ENCODE peak calls at places on chromosome 10, in ten cellular contexts. A is activated CD4-positive, CD25-positive, alpha-beta regulatory T cell; N is IMR-90; C is renal cortical epithelial cell; V is stimulated activated CD8-positive, alpha-beta memory T cell treated with anti-CD3 and anti-CD28 coated beads, Interleukin-4, amount 100 ng/mL, for 48 hours; R is stimulated activated naive CD8-positive, alpha-beta T cell treated with anti-CD3 and anti-CD28 coated beads, Interleukin-15, Interleukin-2, amounts not matched to agents 100 U/mL and 50 U/mL, for 24 hours; F is posterior cingulate gyrus; K is NCI-H1092 treated with DMSO at 0.1 percent for 48 hours; L is activated CD8-positive, alpha-beta T cell treated with anti-CD3 and anti-CD28 coated beads, Interleukin-2, amount 10 ng/mL, durations not matched to agents 7 days and 5 days; X is HTR-8/SVneo. W is an unnamed sample.

GRCh38 chr10:49549640-49550346 is 10.9 kb upstream of the ERCC6 start:
- DNase-seq in L (no peak), A (no peak), K (no peak), X (no peak), F (no peak), V (no peak), R (no peak), N (no peak), C (no peak), W (no peak)

GRCh38 chr10:47165711-47166404 is 134.1 kb upstream of the GDF10 start:
- DNase-seq in V (peak; percentile 42), L (peak; percentile 59), X (peak; percentile 14), K (no peak), C (peak; percentile 3), F (peak; percentile 19), N (peak; percentile 80), A (no peak), R (peak; percentile 35), W (no peak)

GRCh38 chr10:50552771-50553535 is 70.8 kb downstream of the SGMS1 start:
- DNase-seq in R (peak; percentile 31), V (no peak), K (no peak), N (peak; percentile 36), L (peak; percentile 53), X (no peak), F (no peak), A (no peak), C (peak; percentile 72), W (no peak)

GRCh38 chr10:49296826-49297225 is 2.1 kb upstream of the C10orf71 start:
- DNase-seq in V (no peak), R (no peak), X (no peak), C (no peak), A (no peak), N (no peak), L (no peak), K (no peak), F (no peak), W (no peak)

GRCh38 chr10:93462881-93463280 is 19.3 kb downstream of the MYOF start:
- DNase-seq in L (no peak), C (peak; percentile 94), V (peak; percentile 62), X (no peak), R (peak; percentile 8), N (peak; percentile 54), K (no peak), F (no peak), A (no peak), W (no peak)

GRCh38 chr10:21134645-21135395 is 237.7 kb upstream of the NEBL start:
- DNase-seq in L (no peak), N (no peak), F (no peak), K (no peak), A (no peak), R (no peak), C (peak; percentile 49), X (no peak), V (no peak), W (no peak)

GRCh38 chr10:28948045-28948444 is 270.7 kb downstream of the BAMBI start:
- DNase-seq in C (no peak), N (peak; percentile 49), F (no peak), K (no peak), R (no peak), V (no peak), X (no peak), A (no peak), L (no peak), W (no peak)

GRCh38 chr10:17092216-17092944 is 37.2 kb downstream of the CUBN start:
- DNase-seq in F (no peak), R (no peak), C (no peak), X (no peak), N (no peak), A (no peak), K (no peak), L (peak; percentile 47), V (no peak), W (no peak)

GRCh38 chr10:80260295-80261243 is 28.9 kb downstream of the MAT1A start:
- DNase-seq in F (peak; percentile 27), X (peak; percentile 47), L (peak; percentile 50), C (no peak), N (no peak), V (peak; percentile 56), R (peak; percentile 51), A (no peak), K (peak; percentile 10), W (peak; percentile 47)

GRCh38 chr10:70619271-70620019 is 16.9 kb upstream of the PRF1 start:
- DNase-seq in C (no peak), X (peak; percentile 26), K (peak; percentile 11), L (no peak), A (no peak), F (no peak), R (no peak), N (peak; percentile 29), V (no peak), W (no peak)

GRCh38 chr10:112919721-112920120 is 30.3 kb upstream of the TCF7L2 start:
- DNase-seq in K (no peak), C (peak; percentile 74), L (no peak), N (peak; percentile 87), F (no peak), V (no peak), A (no peak), R (no peak), X (peak; percentile 36), W (no peak)

GRCh38 chr10:29772403-29772802 is 137.6 kb upstream of the SVIL start:
- DNase-seq in C (no peak), V (no peak), N (no peak), A (no peak), K (no peak), L (no peak), R (no peak), X (no peak), F (no peak), W (no peak)

GRCh38 chr10:132452216-132452650 is 55.2 kb downstream of the PWWP2B start:
- DNase-seq in A (no peak), K (no peak), R (no peak), L (no peak), C (no peak), F (peak; percentile 47), X (no peak), V (peak; percentile 50), N (no peak), W (no peak)

GRCh38 chr10:31694929-31695837 is 233.4 kb downstream of the ARHGAP12 start:
- DNase-seq in A (no peak), X (no peak), K (no peak), F (no peak), R (no peak), C (no peak), V (no peak), N (peak; percentile 54), L (no peak), W (no peak)

GRCh38 chr10:102620138-102620591 is 24.1 kb upstream of the TRIM8 start:
- DNase-seq in N (no peak), X (no peak), A (no peak), K (no peak), R (no peak), L (no peak), V (no peak), C (no peak), F (no peak), W (no peak)

GRCh38 chr10:870564-871166 is 60.8 kb downstream of the LARP4B start:
- DNase-seq in R (no peak), A (no peak), K (no peak), V (no peak), X (no peak), F (no peak), N (no peak), L (no peak), C (no peak), W (no peak)

GRCh38 chr10:133466683-133467275 is 13.0 kb downstream of the SCART1 start:
- DNase-seq in X (no peak), F (no peak), N (no peak), A (no peak), K (no peak), C (no peak), L (peak; percentile 18), V (no peak), R (no peak), W (no peak)

GRCh38 chr10:71635251-71635866 is 84.2 kb downstream of the C10orf105 start:
- DNase-seq in L (no peak), K (no peak), R (no peak), C (no peak), A (no peak), F (no peak), X (no peak), N (no peak), V (no peak), W (no peak)

GRCh38 chr10:5684318-5684970 is at the start of gene TASOR2:
- DNase-seq in V (peak; percentile 98), A (peak; percentile 84), F (peak; percentile 97), R (peak; percentile 98), C (peak; percentile 90), K (peak; percentile 97), X (peak; percentile 97), N (peak; percentile 95), L (peak; percentile 98), W (peak; percentile 98)

GRCh38 chr10:4450981-4451501 is 375.0 kb upstream of the AKR1E2 start:
- DNase-seq in V (no peak), K (no peak), X (no peak), C (peak; percentile 16), A (no peak), F (no peak), R (no peak), L (no peak), N (peak; percentile 90), W (no peak)

GRCh38 chr10:2279666-2280065 is 542.3 kb upstream of the ADARB2 start:
- DNase-seq in F (no peak), K (no peak), V (no peak), C (peak; percentile 63), N (no peak), A (no peak), L (no peak), R (no peak), X (no peak), W (no peak)

GRCh38 chr10:29141761-29142160 is 147.1 kb upstream of the LYZL1 start:
- DNase-seq in X (no peak), N (no peak), A (no peak), V (no peak), L (no peak), K (no peak), F (no peak), C (peak; percentile 50), R (no peak), W (no peak)

GRCh38 chr10:118958984-118959916 is 70.3 kb upstream of the NANOS1 start:
- DNase-seq in K (no peak), R (no peak), C (peak; percentile 90), L (no peak), F (no peak), N (peak; percentile 25), A (no peak), X (peak; percentile 44), V (no peak), W (no peak)

GRCh38 chr10:22369433-22370072 is 24.3 kb downstream of the SPAG6 start:
- DNase-seq in V (no peak), R (no peak), C (peak; percentile 65), F (no peak), A (no peak), N (peak; percentile 6), X (no peak), L (no peak), K (no peak), W (no peak)

GRCh38 chr10:28631896-28632596 is 45.3 kb upstream of the BAMBI start:
- DNase-seq in R (no peak), A (no peak), V (no peak), C (peak; percentile 84), X (no peak), K (no peak), F (no peak), N (peak; percentile 31), L (no peak), W (no peak)

GRCh38 chr10:114520453-114520852 is 116.2 kb upstream of the AFAP1L2 start:
- DNase-seq in R (no peak), L (no peak), N (peak; percentile 92), F (no peak), V (no peak), A (no peak), C (peak; percentile 97), X (no peak), K (peak; percentile 4), W (no peak)

GRCh38 chr10:121288011-121288410 is 310.2 kb downstream of the FGFR2 start:
- DNase-seq in R (no peak), X (no peak), C (no peak), K (no peak), L (no peak), A (no peak), N (no peak), V (no peak), F (no peak), W (no peak)

GRCh38 chr10:66180651-66181318 is 745.1 kb upstream of the LRRTM3 start:
- DNase-seq in C (peak; percentile 75), K (peak; percentile 19), L (peak; percentile 46), N (peak; percentile 52), X (peak; percentile 45), V (no peak), F (no peak), R (peak; percentile 4), A (no peak), W (peak; percentile 37)

W was measured in iPS DF 6.9.